ENCODE peak calls at places on chromosomes 12 and 14, in seven cellular contexts. One of them, this sample, is unnamed. For H3K27me3 and H3K4me1, the result is how much of the 10 kb centered on the place peaks cover.

GRCh38 chr12:56338643-56339422 is at the start of gene IL23A:
- DNase-seq in HCT116: no peak
- DNase-seq in pancreas: no peak
- DNase-seq in stomach: no peak
- DNase-seq in heart left ventricle: no peak
- DNase-seq in GM23338: peak
- DNase-seq in mesenchymal stem cell: peak
- DNase-seq in this sample: no peak

GRCh38 chr12:58066296-58066695 is 124.9 kb downstream of the ATP23 start:
- DNase-seq in pancreas: no peak
- DNase-seq in stomach: no peak
- DNase-seq in mesenchymal stem cell: no peak
- DNase-seq in heart left ventricle: no peak
- DNase-seq in HCT116: no peak
- DNase-seq in GM23338: no peak
- DNase-seq in this sample: no peak

GRCh38 chr12:56581418-56582145 is 48.5 kb downstream of the BAZ2A start:
- DNase-seq in mesenchymal stem cell: no peak
- DNase-seq in HCT116: no peak
- DNase-seq in heart left ventricle: no peak
- DNase-seq in GM23338: no peak
- DNase-seq in stomach: no peak
- DNase-seq in pancreas: no peak
- DNase-seq in this sample: no peak

GRCh38 chr12:76878045-76878898 is 547 bp downstream of the CSRP2 start:
- DNase-seq in stomach: no peak
- DNase-seq in heart left ventricle: no peak
- DNase-seq in mesenchymal stem cell: peak
- DNase-seq in HCT116: peak
- DNase-seq in pancreas: peak
- DNase-seq in GM23338: peak
- DNase-seq in this sample: no peak

GRCh38 chr14:75429562-75429961 is 1.7 kb downstream of the JDP2 start:
- DNase-seq in heart left ventricle: no peak
- DNase-seq in stomach: no peak
- DNase-seq in pancreas: no peak
- DNase-seq in GM23338: no peak
- DNase-seq in HCT116: no peak
- DNase-seq in mesenchymal stem cell: no peak
- DNase-seq in this sample: no peak

GRCh38 chr12:79547044-79547734 is 143.6 kb downstream of the PAWR start:
- DNase-seq in GM23338: peak
- DNase-seq in stomach: no peak
- DNase-seq in HCT116: peak
- DNase-seq in pancreas: no peak
- DNase-seq in mesenchymal stem cell: no peak
- DNase-seq in heart left ventricle: no peak
- DNase-seq in this sample: peak

GRCh38 chr12:5694759-5695409 is 250.2 kb downstream of the ANO2 start:
- DNase-seq in heart left ventricle: no peak
- DNase-seq in HCT116: peak
- DNase-seq in mesenchymal stem cell: peak
- DNase-seq in pancreas: no peak
- DNase-seq in GM23338: no peak
- DNase-seq in stomach: no peak
- DNase-seq in this sample: peak

GRCh38 chr14:79820866-79821535 is 390.3 kb downstream of the DIO2 start:
- DNase-seq in mesenchymal stem cell: peak
- DNase-seq in GM23338: no peak
- DNase-seq in stomach: no peak
- DNase-seq in HCT116: no peak
- DNase-seq in pancreas: no peak
- DNase-seq in heart left ventricle: no peak
- DNase-seq in this sample: no peak

GRCh38 chr12:133061954-133062353 is 18.8 kb upstream of the ZNF140 start:
- DNase-seq in HCT116: no peak
- DNase-seq in pancreas: no peak
- DNase-seq in mesenchymal stem cell: no peak
- DNase-seq in stomach: no peak
- DNase-seq in GM23338: no peak
- DNase-seq in heart left ventricle: no peak
- DNase-seq in this sample: no peak

GRCh38 chr14:66351310-66351709 is 134.9 kb upstream of the CCDC196 start:
- DNase-seq in HCT116: no peak
- DNase-seq in pancreas: no peak
- DNase-seq in GM23338: no peak
- DNase-seq in heart left ventricle: no peak
- DNase-seq in stomach: no peak
- DNase-seq in mesenchymal stem cell: no peak
- DNase-seq in this sample: no peak

GRCh38 chr12:25995906-25996305 is 37.4 kb downstream of the RASSF8 start:
- DNase-seq in mesenchymal stem cell: peak
- DNase-seq in GM23338: no peak
- DNase-seq in stomach: no peak
- DNase-seq in pancreas: no peak
- DNase-seq in heart left ventricle: no peak
- DNase-seq in HCT116: no peak
- DNase-seq in this sample: no peak

DNA sequence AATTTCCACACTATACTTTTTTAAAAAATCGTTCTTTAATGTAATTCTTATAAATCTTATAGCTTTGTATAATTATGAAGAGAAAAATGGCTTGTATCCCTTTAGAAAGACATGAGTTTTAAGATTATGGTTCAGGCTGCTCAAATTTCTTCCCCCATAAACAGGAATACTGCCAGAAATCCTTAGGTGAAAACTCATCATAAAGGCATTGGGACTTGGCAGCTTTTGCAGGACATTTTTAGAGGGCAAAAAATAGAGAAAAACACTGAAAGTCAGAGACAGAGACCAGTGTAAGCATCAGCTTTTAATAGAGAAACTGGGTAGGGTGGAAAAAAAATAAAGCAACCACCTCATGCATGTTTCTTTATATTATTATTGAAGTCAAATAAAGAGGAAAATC is 29.1 kb downstream of the LRRK2 start:
- DNase-seq in stomach: no peak
- DNase-seq in GM23338: no peak
- DNase-seq in mesenchymal stem cell: no peak
- DNase-seq in pancreas: no peak
- DNase-seq in heart left ventricle: no peak
- DNase-seq in HCT116: no peak
- DNase-seq in this sample: no peak
- H3K27ac ChIP-seq in stomach: no peak
- H3K27ac ChIP-seq in GM23338: no peak
- H3K27ac ChIP-seq in mesenchymal stem cell: no peak
- H3K27ac ChIP-seq in pancreas: no peak
- H3K27ac ChIP-seq in heart left ventricle: no peak
- H3K27ac ChIP-seq in HCT116: no peak
- H3K27ac ChIP-seq in this sample: no peak

DNA sequence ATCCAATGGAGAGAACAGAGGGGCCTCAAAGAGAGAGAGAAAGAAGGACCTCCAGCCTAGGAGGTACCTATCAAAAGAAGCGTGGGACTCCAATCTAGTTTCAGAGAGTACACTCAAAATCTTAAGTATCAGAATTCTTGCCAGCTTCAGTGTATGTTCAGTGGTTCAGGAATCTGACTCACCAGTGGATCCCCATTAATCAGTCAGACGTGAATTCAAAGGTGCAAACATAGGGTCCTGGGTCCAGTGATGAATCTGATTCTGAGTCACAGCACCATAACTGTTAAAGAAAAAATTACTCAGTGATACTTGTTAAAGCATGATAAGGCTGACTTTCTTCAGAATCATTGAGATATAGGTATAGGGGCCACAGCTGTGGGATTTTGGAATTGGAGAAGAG is 33.2 kb downstream of the ETNK1 start:
- DNase-seq in HCT116: no peak
- DNase-seq in pancreas: no peak
- DNase-seq in GM23338: no peak
- DNase-seq in mesenchymal stem cell: peak
- DNase-seq in stomach: no peak
- DNase-seq in heart left ventricle: no peak
- DNase-seq in this sample: no peak
- H3K27me3 ChIP-seq in HCT116: under half
- H3K27me3 ChIP-seq in pancreas: under half
- H3K27me3 ChIP-seq in GM23338: under half
- H3K27me3 ChIP-seq in mesenchymal stem cell: under half
- H3K27me3 ChIP-seq in stomach: under half
- H3K27me3 ChIP-seq in heart left ventricle: under half
- H3K27me3 ChIP-seq in this sample: under half

DNA sequence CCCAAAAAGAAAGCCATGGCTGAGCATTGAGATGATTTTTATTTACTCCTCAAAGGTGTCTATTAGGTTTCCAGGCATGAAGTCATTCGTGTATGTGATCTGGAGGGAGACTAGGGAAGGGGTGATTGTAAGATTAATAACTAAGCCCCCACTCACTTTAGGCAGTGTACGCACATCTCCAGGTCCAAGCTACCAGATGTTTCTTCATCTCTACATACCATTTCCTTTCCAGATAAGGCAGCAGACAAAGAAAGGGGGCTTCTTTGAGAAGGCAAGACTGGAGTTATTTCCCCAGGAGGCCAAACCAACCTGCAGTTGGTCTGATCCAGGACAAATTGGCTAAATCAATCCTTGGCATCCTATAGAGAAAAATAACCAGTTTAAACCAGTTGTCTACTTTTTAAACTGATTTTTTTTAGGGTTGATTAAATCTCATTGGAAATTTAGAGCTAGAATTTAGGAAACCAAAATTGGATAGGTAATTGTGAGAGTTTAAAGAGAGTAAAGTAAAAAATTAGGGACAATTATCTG is 3.9 kb downstream of the HOXC13 start:
- DNase-seq in heart left ventricle: no peak
- DNase-seq in mesenchymal stem cell: no peak
- DNase-seq in HCT116: no peak
- DNase-seq in stomach: no peak
- DNase-seq in GM23338: no peak
- DNase-seq in pancreas: no peak
- DNase-seq in this sample: no peak
- H3K4me1 ChIP-seq in heart left ventricle: under half
- H3K4me1 ChIP-seq in mesenchymal stem cell: under half
- H3K4me1 ChIP-seq in HCT116: under half
- H3K4me1 ChIP-seq in stomach: under half
- H3K4me1 ChIP-seq in GM23338: under half
- H3K4me1 ChIP-seq in pancreas: under half
- H3K4me1 ChIP-seq in this sample: under half

GRCh38 chr12:47800582-47800981 is 19.1 kb downstream of the HDAC7 start:
- DNase-seq in mesenchymal stem cell: no peak
- DNase-seq in HCT116: no peak
- DNase-seq in GM23338: no peak
- DNase-seq in heart left ventricle: no peak
- DNase-seq in pancreas: no peak
- DNase-seq in stomach: no peak
- DNase-seq in this sample: no peak

GRCh38 chr12:47798481-47798948 is 21.2 kb downstream of the HDAC7 start:
- DNase-seq in stomach: no peak
- DNase-seq in HCT116: no peak
- DNase-seq in mesenchymal stem cell: no peak
- DNase-seq in pancreas: peak
- DNase-seq in GM23338: no peak
- DNase-seq in heart left ventricle: no peak
- DNase-seq in this sample: no peak

GRCh38 chr12:47801170-47801903 is 18.4 kb downstream of the HDAC7 start:
- DNase-seq in pancreas: no peak
- DNase-seq in HCT116: no peak
- DNase-seq in GM23338: no peak
- DNase-seq in mesenchymal stem cell: peak
- DNase-seq in stomach: no peak
- DNase-seq in heart left ventricle: peak
- DNase-seq in this sample: no peak

GRCh38 chr12:47797432-47797831 is 22.3 kb downstream of the HDAC7 start:
- DNase-seq in stomach: peak
- DNase-seq in GM23338: peak
- DNase-seq in HCT116: no peak
- DNase-seq in pancreas: no peak
- DNase-seq in heart left ventricle: no peak
- DNase-seq in mesenchymal stem cell: no peak
- DNase-seq in this sample: no peak

GRCh38 chr12:47799357-47799955 is 20.2 kb downstream of the HDAC7 start:
- DNase-seq in pancreas: no peak
- DNase-seq in stomach: no peak
- DNase-seq in heart left ventricle: peak
- DNase-seq in GM23338: no peak
- DNase-seq in HCT116: no peak
- DNase-seq in mesenchymal stem cell: no peak
- DNase-seq in this sample: no peak
- H3K27ac ChIP-seq in pancreas: no peak
- H3K27ac ChIP-seq in stomach: peak
- H3K27ac ChIP-seq in heart left ventricle: peak
- H3K27ac ChIP-seq in GM23338: no peak
- H3K27ac ChIP-seq in HCT116: no peak
- H3K27ac ChIP-seq in mesenchymal stem cell: no peak
- H3K27ac ChIP-seq in this sample: peak

GRCh38 chr14:94176808-94177207 is 2.7 kb downstream of the PPP4R4 start:
- DNase-seq in heart left ventricle: no peak
- DNase-seq in pancreas: no peak
- DNase-seq in HCT116: no peak
- DNase-seq in GM23338: no peak
- DNase-seq in mesenchymal stem cell: no peak
- DNase-seq in stomach: no peak
- DNase-seq in this sample: no peak
- H3K27me3 ChIP-seq in heart left ventricle: half or more
- H3K27me3 ChIP-seq in pancreas: under half
- H3K27me3 ChIP-seq in HCT116: under half
- H3K27me3 ChIP-seq in GM23338: under half
- H3K27me3 ChIP-seq in mesenchymal stem cell: under half
- H3K27me3 ChIP-seq in stomach: under half
- H3K27me3 ChIP-seq in this sample: under half